ENCODE peak calls at places on chromosomes 12 and 14, in nine cellular contexts. F is dorsolateral prefrontal cortex, X is sigmoid colon, D is choroid plexus epithelial cell, L is body of pancreas, V is lower leg skin, E is breast epithelium, K is A549, J is psoas muscle. H is an unnamed sample.

GRCh38 chr12:77847665-77848431 is 17.2 kb downstream of the NAV3 start:
- DNase-seq in F (no peak), X (no peak), D (peak; percentile 95), L (no peak), V (no peak), E (no peak), K (no peak), J (no peak), H (no peak)

GRCh38 chr12:6193853-6194815 is 6.1 kb upstream of the CD9 start:
- DNase-seq in F (no peak), X (no peak), D (peak; percentile 36), L (no peak), V (peak; percentile 78), E (no peak), K (peak; percentile 38), J (no peak), H (no peak)

GRCh38 chr12:41943671-41944070 is 201.0 kb downstream of the GXYLT1 start:
- DNase-seq in F (no peak), X (no peak), D (no peak), L (no peak), V (no peak), E (no peak), K (no peak), J (no peak), H (no peak)

GRCh38 chr14:96417254-96417653 is 25.3 kb downstream of the AK7 start:
- DNase-seq in F (no peak), X (no peak), D (no peak), L (no peak), V (no peak), E (no peak), K (no peak), J (no peak), H (no peak)

GRCh38 chr12:57242329-57242690 is 8.7 kb downstream of the STAC3 start:
- DNase-seq in F (peak; percentile 72), X (peak; percentile 71), D (no peak), L (peak; percentile 54), V (no peak), E (no peak), K (no peak), J (peak; percentile 91), H (no peak)

GRCh38 chr12:98895086-98895651 is 250.1 kb downstream of the APAF1 start:
- DNase-seq in F (peak; percentile 67), X (no peak), D (no peak), L (no peak), V (no peak), E (no peak), K (no peak), J (peak; percentile 48), H (no peak)

GRCh38 chr14:29442720-29443119 is 484.9 kb downstream of the PRKD1 start:
- DNase-seq in F (no peak), X (no peak), D (peak; percentile 65), L (no peak), V (no peak), E (no peak), K (no peak), J (no peak), H (no peak)

GRCh38 chr12:52352951-52353350 is 14.3 kb downstream of the KRT85 start:
- DNase-seq in F (no peak), X (no peak), D (no peak), L (no peak), V (peak; percentile 37), E (peak; percentile 5), K (no peak), J (no peak), H (no peak)

GRCh38 chr12:96120359-96121100 is 73.6 kb upstream of the ELK3 start:
- DNase-seq in F (no peak), X (no peak), D (peak; percentile 5), L (no peak), V (peak; percentile 56), E (no peak), K (no peak), J (no peak), H (no peak)
- H3K4me3 ChIP-seq in F (no peak overlapping the region), X (no peak overlapping the region), D (no peak overlapping the region), L (no peak overlapping the region), V (no peak overlapping the region), E (no peak overlapping the region), K (no peak overlapping the region), J (no peak overlapping the region), H (no peak overlapping the region)

GRCh38 chr12:122519418-122519817 is 7.3 kb downstream of the RSRC2 start:
- DNase-seq in F (no peak), X (no peak), D (no peak), L (no peak), V (no peak), E (no peak), K (no peak), J (no peak), H (no peak)

GRCh38 chr12:122517877-122518276 is 8.9 kb downstream of the RSRC2 start:
- DNase-seq in F (no peak), X (no peak), D (peak; percentile 96), L (no peak), V (no peak), E (no peak), K (peak; percentile 53), J (no peak), H (no peak)

GRCh38 chr12:122520676-122521075 is 6.1 kb downstream of the RSRC2 start:
- DNase-seq in F (no peak), X (no peak), D (no peak), L (no peak), V (no peak), E (no peak), K (no peak), J (no peak), H (no peak)

GRCh38 chr12:122516544-122517361 is 10.0 kb downstream of the RSRC2 start:
- DNase-seq in F (no peak), X (no peak), D (no peak), L (no peak), V (no peak), E (no peak), K (no peak), J (no peak), H (no peak)

DNA sequence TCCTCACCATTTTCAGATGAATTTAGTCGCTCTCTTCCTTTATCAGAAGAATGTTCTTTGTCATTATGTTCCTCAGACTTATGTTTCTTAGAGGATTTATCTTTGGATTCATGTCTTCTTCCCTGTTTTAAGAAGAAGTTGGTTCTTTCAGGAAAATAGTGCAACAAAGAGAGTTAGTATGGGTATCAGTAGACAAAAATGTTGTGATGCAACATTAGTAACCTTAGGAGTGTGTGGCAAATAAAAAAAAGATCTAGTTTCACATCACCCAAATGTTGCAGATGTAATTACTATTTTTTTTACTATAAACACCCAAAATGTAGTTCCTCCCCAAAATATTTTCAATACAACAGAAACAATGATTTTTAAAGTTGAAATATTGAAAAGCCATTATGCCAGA is 7.8 kb downstream of the RSRC2 start:
- DNase-seq in F (no peak), X (no peak), D (no peak), L (no peak), V (no peak), E (no peak), K (no peak), J (no peak), H (no peak)
- H3K4me3 ChIP-seq in F (no peak overlapping the region), X (no peak overlapping the region), D (no peak overlapping the region), L (no peak overlapping the region), V (no peak overlapping the region), E (no peak overlapping the region), K (no peak overlapping the region), J (no peak overlapping the region), H (no peak overlapping the region)

GRCh38 chr14:94890755-94891154 is 120.8 kb upstream of the GSC start:
- DNase-seq in F (no peak), X (no peak), D (no peak), L (no peak), V (no peak), E (no peak), K (peak; percentile 11), J (no peak), H (no peak)

GRCh38 chr14:94897092-94897491 is 127.2 kb upstream of the GSC start:
- DNase-seq in F (no peak), X (peak; percentile 57), D (peak; percentile 5), L (no peak), V (no peak), E (no peak), K (no peak), J (peak; percentile 75), H (peak; percentile 18)

GRCh38 chr14:94897583-94897982 is 127.7 kb upstream of the GSC start:
- DNase-seq in F (no peak), X (peak; percentile 40), D (no peak), L (no peak), V (no peak), E (no peak), K (no peak), J (no peak), H (no peak)

GRCh38 chr14:94889520-94890312 is 119.8 kb upstream of the GSC start:
- DNase-seq in F (no peak), X (no peak), D (no peak), L (no peak), V (no peak), E (no peak), K (no peak), J (no peak), H (no peak)

DNA sequence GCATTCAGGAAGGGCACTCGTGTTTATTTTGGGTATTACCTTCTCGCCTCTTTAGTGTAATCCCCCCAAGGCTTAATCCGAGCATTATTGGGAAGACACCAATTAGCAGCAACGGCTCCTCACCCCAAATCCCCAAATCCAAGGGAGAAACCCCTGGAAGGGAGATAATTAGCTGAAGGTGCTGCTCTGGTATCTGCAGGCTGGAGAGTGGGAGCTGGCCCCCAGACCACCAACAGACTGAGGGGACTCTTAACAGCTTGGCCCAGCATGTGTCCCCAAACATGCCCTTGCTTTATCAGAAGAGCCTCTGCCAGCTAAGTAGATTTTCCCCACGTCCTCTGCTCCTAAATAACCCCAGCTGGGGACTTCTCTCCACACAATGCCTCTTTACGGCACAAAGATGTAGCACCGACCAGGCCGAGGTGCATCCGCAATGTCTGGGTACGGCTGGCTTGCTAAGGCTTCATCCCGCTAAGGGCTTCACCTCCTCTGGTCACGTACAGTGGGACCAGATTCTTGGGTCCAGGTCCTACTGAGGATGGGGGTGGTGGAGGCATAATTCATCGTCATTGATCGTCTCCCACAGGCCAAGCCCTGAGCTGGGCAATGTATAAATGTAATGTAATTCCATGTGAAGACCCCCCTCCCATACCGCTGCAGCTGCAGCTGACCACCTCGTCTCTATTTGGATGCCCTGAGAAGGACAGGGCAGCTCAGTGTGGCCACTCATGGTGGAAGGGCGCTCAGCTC is 123.7 kb upstream of the GSC start:
- DNase-seq in F (no peak), X (no peak), D (no peak), L (no peak), V (no peak), E (no peak), K (no peak), J (no peak), H (no peak)
- H3K4me3 ChIP-seq in F (no peak overlapping the region), X (no peak overlapping the region), D (no peak overlapping the region), L (no peak overlapping the region), V (no peak overlapping the region), E (no peak overlapping the region), K (no peak overlapping the region), J (no peak overlapping the region), H (no peak overlapping the region)

GRCh38 chr14:77119852-77120251 is 21.7 kb downstream of the ZDHHC22 start:
- DNase-seq in F (no peak), X (no peak), D (no peak), L (no peak), V (no peak), E (no peak), K (no peak), J (no peak), H (no peak)

GRCh38 chr14:77124345-77125274 is 17.0 kb downstream of the ZDHHC22 start:
- DNase-seq in F (peak; percentile 69), X (no peak), D (peak; percentile 44), L (peak; percentile 57), V (no peak), E (no peak), K (peak; percentile 48), J (peak; percentile 77), H (peak; percentile 46)

GRCh38 chr14:77123381-77124344 is 17.9 kb downstream of the ZDHHC22 start:
- DNase-seq in F (peak; percentile 66), X (no peak), D (no peak), L (peak; percentile 92), V (peak; percentile 91), E (peak; percentile 85), K (no peak), J (peak; percentile 69), H (peak; percentile 54)

GRCh38 chr14:77122555-77123125 is 19.0 kb downstream of the ZDHHC22 start:
- DNase-seq in F (no peak), X (no peak), D (no peak), L (no peak), V (no peak), E (no peak), K (no peak), J (no peak), H (no peak)

GRCh38 chr14:77120771-77121743 is 20.5 kb downstream of the ZDHHC22 start:
- DNase-seq in F (peak; percentile 56), X (no peak), D (no peak), L (no peak), V (no peak), E (no peak), K (no peak), J (no peak), H (no peak)
- H3K4me3 ChIP-seq in F (no peak overlapping the region), X (no peak overlapping the region), D (no peak overlapping the region), L (no peak overlapping the region), V (no peak overlapping the region), E (no peak overlapping the region), K (no peak overlapping the region), J (peak overlapping the region; percentile 28), H (no peak overlapping the region)